ENCODE peak calls at places on chromosomes 11 and 22, in eight cellular contexts. One of them, this sample, is unnamed.
A peak's percentile ranks its signal among the peaks of the same experiment; 100 is the strongest.

GRCh38 chr11:59069082-59069481 is 17.0 kb upstream of the GLYATL1B start:
- DNase-seq in prostate gland: no peak
- DNase-seq in GM23338: no peak
- DNase-seq in mesendoderm: no peak
- DNase-seq in GM23248: no peak
- DNase-seq in right lobe of liver: no peak
- DNase-seq in cardiac muscle cell: no peak
- DNase-seq in ascending aorta: no peak
- DNase-seq in this sample: no peak

GRCh38 chr11:86574493-86575207 is 97.8 kb downstream of the ME3 start:
- DNase-seq in prostate gland: peak; percentile 39
- DNase-seq in GM23338: no peak
- DNase-seq in mesendoderm: no peak
- DNase-seq in GM23248: no peak
- DNase-seq in right lobe of liver: no peak
- DNase-seq in cardiac muscle cell: peak; percentile 29
- DNase-seq in ascending aorta: no peak
- DNase-seq in this sample: no peak

GRCh38 chr11:120326228-120326627 is 1.1 kb downstream of the TLCD5 start:
- DNase-seq in prostate gland: no peak
- DNase-seq in GM23338: no peak
- DNase-seq in mesendoderm: no peak
- DNase-seq in GM23248: peak; percentile 83
- DNase-seq in right lobe of liver: no peak
- DNase-seq in cardiac muscle cell: peak; percentile 76
- DNase-seq in ascending aorta: no peak
- DNase-seq in this sample: no peak

GRCh38 chr22:29872145-29872893 is 10.7 kb upstream of the MTMR3 start:
- DNase-seq in prostate gland: no peak
- DNase-seq in GM23338: peak; percentile 52
- DNase-seq in mesendoderm: peak; percentile 41
- DNase-seq in GM23248: no peak
- DNase-seq in right lobe of liver: no peak
- DNase-seq in cardiac muscle cell: no peak
- DNase-seq in ascending aorta: no peak
- DNase-seq in this sample: no peak

GRCh38 chr11:113971506-113972195 is 3.3 kb upstream of the HTR3A start:
- DNase-seq in prostate gland: no peak
- DNase-seq in GM23338: no peak
- DNase-seq in mesendoderm: no peak
- DNase-seq in GM23248: no peak
- DNase-seq in right lobe of liver: no peak
- DNase-seq in cardiac muscle cell: no peak
- DNase-seq in ascending aorta: no peak
- DNase-seq in this sample: no peak

GRCh38 chr11:76799061-76799804 is 16.1 kb downstream of the TSKU start:
- DNase-seq in prostate gland: peak; percentile 76
- DNase-seq in GM23338: peak; percentile 94
- DNase-seq in mesendoderm: peak; percentile 88
- DNase-seq in GM23248: peak; percentile 88
- DNase-seq in right lobe of liver: peak; percentile 93
- DNase-seq in cardiac muscle cell: peak; percentile 90
- DNase-seq in ascending aorta: no peak
- DNase-seq in this sample: peak; percentile 88

GRCh38 chr11:1402355-1402754 is 12.6 kb downstream of the BRSK2 start:
- DNase-seq in prostate gland: no peak
- DNase-seq in GM23338: no peak
- DNase-seq in mesendoderm: no peak
- DNase-seq in GM23248: no peak
- DNase-seq in right lobe of liver: no peak
- DNase-seq in cardiac muscle cell: no peak
- DNase-seq in ascending aorta: no peak
- DNase-seq in this sample: no peak

GRCh38 chr11:9753031-9753430 is 89.2 kb downstream of the SWAP70 start:
- DNase-seq in prostate gland: no peak
- DNase-seq in GM23338: no peak
- DNase-seq in mesendoderm: no peak
- DNase-seq in GM23248: peak; percentile 89
- DNase-seq in right lobe of liver: no peak
- DNase-seq in cardiac muscle cell: peak; percentile 48
- DNase-seq in ascending aorta: no peak
- DNase-seq in this sample: no peak

GRCh38 chr11:68117896-68118470 is 3.2 kb downstream of the CHKA start:
- DNase-seq in prostate gland: no peak
- DNase-seq in GM23338: peak; percentile 84
- DNase-seq in mesendoderm: peak; percentile 87
- DNase-seq in GM23248: no peak
- DNase-seq in right lobe of liver: no peak
- DNase-seq in cardiac muscle cell: no peak
- DNase-seq in ascending aorta: no peak
- DNase-seq in this sample: peak; percentile 37

GRCh38 chr11:103035656-103036434 is 56.1 kb downstream of the DCUN1D5 start:
- DNase-seq in prostate gland: peak; percentile 34
- DNase-seq in GM23338: peak; percentile 82
- DNase-seq in mesendoderm: peak; percentile 86
- DNase-seq in GM23248: peak; percentile 95
- DNase-seq in right lobe of liver: no peak
- DNase-seq in cardiac muscle cell: peak; percentile 88
- DNase-seq in ascending aorta: no peak
- DNase-seq in this sample: no peak

GRCh38 chr22:43734370-43735005 is 77.6 kb downstream of the EFCAB6 start:
- DNase-seq in prostate gland: no peak
- DNase-seq in GM23338: no peak
- DNase-seq in mesendoderm: peak; percentile 16
- DNase-seq in GM23248: no peak
- DNase-seq in right lobe of liver: no peak
- DNase-seq in cardiac muscle cell: no peak
- DNase-seq in ascending aorta: no peak
- DNase-seq in this sample: no peak

GRCh38 chr11:123561046-123561781 is 93.2 kb downstream of the SCN3B start:
- DNase-seq in prostate gland: no peak
- DNase-seq in GM23338: peak; percentile 65
- DNase-seq in mesendoderm: peak; percentile 78
- DNase-seq in GM23248: peak; percentile 61
- DNase-seq in right lobe of liver: no peak
- DNase-seq in cardiac muscle cell: peak; percentile 56
- DNase-seq in ascending aorta: no peak
- DNase-seq in this sample: no peak

GRCh38 chr22:20591660-20592310 is 84.4 kb downstream of the MED15 start:
- DNase-seq in prostate gland: peak; percentile 60
- DNase-seq in GM23338: peak; percentile 84
- DNase-seq in mesendoderm: peak; percentile 45
- DNase-seq in GM23248: no peak
- DNase-seq in right lobe of liver: peak; percentile 44
- DNase-seq in cardiac muscle cell: peak; percentile 73
- DNase-seq in ascending aorta: no peak
- DNase-seq in this sample: no peak

GRCh38 chr22:39423976-39424375 is 24.4 kb downstream of the TAB1 start:
- DNase-seq in prostate gland: no peak
- DNase-seq in GM23338: no peak
- DNase-seq in mesendoderm: no peak
- DNase-seq in GM23248: no peak
- DNase-seq in right lobe of liver: no peak
- DNase-seq in cardiac muscle cell: no peak
- DNase-seq in ascending aorta: no peak
- DNase-seq in this sample: no peak

GRCh38 chr22:39427751-39428596 is 28.4 kb downstream of the TAB1 start:
- DNase-seq in prostate gland: no peak
- DNase-seq in GM23338: no peak
- DNase-seq in mesendoderm: no peak
- DNase-seq in GM23248: no peak
- DNase-seq in right lobe of liver: no peak
- DNase-seq in cardiac muscle cell: no peak
- DNase-seq in ascending aorta: no peak
- DNase-seq in this sample: no peak

GRCh38 chr22:39429186-39429585 is 27.6 kb upstream of the MGAT3 start:
- DNase-seq in prostate gland: no peak
- DNase-seq in GM23338: no peak
- DNase-seq in mesendoderm: no peak
- DNase-seq in GM23248: no peak
- DNase-seq in right lobe of liver: no peak
- DNase-seq in cardiac muscle cell: no peak
- DNase-seq in ascending aorta: no peak
- DNase-seq in this sample: peak; percentile 19

GRCh38 chr22:39428597-39429071 is 28.2 kb upstream of the MGAT3 start:
- DNase-seq in prostate gland: no peak
- DNase-seq in GM23338: peak; percentile 98
- DNase-seq in mesendoderm: peak; percentile 100
- DNase-seq in GM23248: no peak
- DNase-seq in right lobe of liver: no peak
- DNase-seq in cardiac muscle cell: no peak
- DNase-seq in ascending aorta: no peak
- DNase-seq in this sample: peak; percentile 26

GRCh38 chr22:39426380-39427043 is 26.9 kb downstream of the TAB1 start:
- DNase-seq in prostate gland: no peak
- DNase-seq in GM23338: no peak
- DNase-seq in mesendoderm: no peak
- DNase-seq in GM23248: no peak
- DNase-seq in right lobe of liver: no peak
- DNase-seq in cardiac muscle cell: no peak
- DNase-seq in ascending aorta: no peak
- DNase-seq in this sample: peak; percentile 48
- H3K36me3 ChIP-seq in prostate gland: peaks cover 14% of the 10 kb centered on the region
- H3K36me3 ChIP-seq in GM23338: peaks cover 9% of the 10 kb centered on the region
- H3K36me3 ChIP-seq in mesendoderm: no peaks in the 10 kb centered on the region
- H3K36me3 ChIP-seq in GM23248: peaks cover 11% of the 10 kb centered on the region
- H3K36me3 ChIP-seq in right lobe of liver: peaks cover 55% of the 10 kb centered on the region
- H3K36me3 ChIP-seq in cardiac muscle cell: peaks cover 22% of the 10 kb centered on the region
- H3K36me3 ChIP-seq in ascending aorta: peaks cover 50% of the 10 kb centered on the region
- H3K36me3 ChIP-seq in this sample: peaks cover 2% of the 10 kb centered on the region

GRCh38 chr11:64759131-64759721 is 548 bp downstream of the PYGM start:
- DNase-seq in prostate gland: no peak
- DNase-seq in GM23338: no peak
- DNase-seq in mesendoderm: no peak
- DNase-seq in GM23248: no peak
- DNase-seq in right lobe of liver: peak; percentile 51
- DNase-seq in cardiac muscle cell: no peak
- DNase-seq in ascending aorta: no peak
- DNase-seq in this sample: no peak
- H3K4me1 ChIP-seq in prostate gland: peaks cover 6% of the 10 kb centered on the region
- H3K4me1 ChIP-seq in GM23338: peaks cover 51% of the 10 kb centered on the region
- H3K4me1 ChIP-seq in mesendoderm: peaks cover 4% of the 10 kb centered on the region
- H3K4me1 ChIP-seq in GM23248: peaks cover 10% of the 10 kb centered on the region
- H3K4me1 ChIP-seq in right lobe of liver: no peaks in the 10 kb centered on the region
- H3K4me1 ChIP-seq in cardiac muscle cell: peaks cover 42% of the 10 kb centered on the region
- H3K4me1 ChIP-seq in ascending aorta: peaks cover 44% of the 10 kb centered on the region
- H3K4me1 ChIP-seq in this sample: no peaks in the 10 kb centered on the region

GRCh38 chr11:44108260-44108659 is 12.8 kb downstream of the EXT2 start:
- DNase-seq in prostate gland: no peak
- DNase-seq in GM23338: no peak
- DNase-seq in mesendoderm: no peak
- DNase-seq in GM23248: no peak
- DNase-seq in right lobe of liver: no peak
- DNase-seq in cardiac muscle cell: no peak
- DNase-seq in ascending aorta: no peak
- DNase-seq in this sample: no peak
- H3K36me3 ChIP-seq in prostate gland: peaks cover 4% of the 10 kb centered on the region
- H3K36me3 ChIP-seq in GM23338: no peaks in the 10 kb centered on the region
- H3K36me3 ChIP-seq in mesendoderm: no peaks in the 10 kb centered on the region
- H3K36me3 ChIP-seq in GM23248: peaks cover 4% of the 10 kb centered on the region
- H3K36me3 ChIP-seq in right lobe of liver: peaks cover 8% of the 10 kb centered on the region
- H3K36me3 ChIP-seq in cardiac muscle cell: peaks cover 14% of the 10 kb centered on the region
- H3K36me3 ChIP-seq in ascending aorta: peaks cover 10% of the 10 kb centered on the region
- H3K36me3 ChIP-seq in this sample: peaks cover 4% of the 10 kb centered on the region

DNA sequence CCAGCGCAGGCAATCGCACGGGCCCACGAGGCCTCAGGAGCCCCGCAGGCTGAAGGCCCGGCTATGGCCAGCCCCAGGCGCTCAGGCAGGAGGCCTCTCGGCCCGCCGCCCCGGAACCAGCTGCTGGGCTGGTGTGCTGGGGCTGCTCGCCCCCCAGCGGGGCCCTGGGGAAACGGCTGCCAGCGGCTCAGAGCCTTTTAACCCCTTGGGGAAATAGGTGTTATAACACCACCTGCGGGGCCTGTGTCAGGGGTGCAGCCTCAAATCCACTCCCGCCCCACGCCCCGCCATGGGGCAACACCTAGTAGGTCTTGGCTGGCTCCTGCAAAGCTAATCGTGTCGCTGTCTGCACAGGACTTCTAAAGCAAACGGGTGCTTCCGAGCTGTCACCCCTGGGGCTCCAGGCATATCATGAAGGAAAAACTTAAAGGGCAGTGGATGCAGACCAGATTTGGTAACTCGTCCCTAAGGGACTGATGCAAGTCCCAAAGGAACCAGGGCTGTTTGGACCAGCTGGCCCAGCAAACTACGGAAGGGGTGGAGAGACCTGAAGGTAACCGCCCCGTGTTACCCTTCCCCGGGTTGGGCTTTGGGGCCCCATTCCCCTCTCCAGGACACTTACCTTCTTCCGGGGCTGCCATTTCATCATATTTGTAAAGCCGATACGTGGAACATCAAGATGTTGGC is 237.2 kb downstream of the TTC28 start:
- DNase-seq in prostate gland: peak; percentile 58
- DNase-seq in GM23338: peak; percentile 93
- DNase-seq in mesendoderm: peak; percentile 92
- DNase-seq in GM23248: peak; percentile 89
- DNase-seq in right lobe of liver: peak; percentile 82
- DNase-seq in cardiac muscle cell: peak; percentile 89
- DNase-seq in ascending aorta: no peak
- DNase-seq in this sample: peak; percentile 83
- H3K4me1 ChIP-seq in prostate gland: peaks cover 6% of the 10 kb centered on the region
- H3K4me1 ChIP-seq in GM23338: peaks cover 14% of the 10 kb centered on the region
- H3K4me1 ChIP-seq in mesendoderm: no peaks in the 10 kb centered on the region
- H3K4me1 ChIP-seq in GM23248: peaks cover 32% of the 10 kb centered on the region
- H3K4me1 ChIP-seq in right lobe of liver: peaks cover 20% of the 10 kb centered on the region
- H3K4me1 ChIP-seq in cardiac muscle cell: peaks cover 26% of the 10 kb centered on the region
- H3K4me1 ChIP-seq in ascending aorta: peaks cover 35% of the 10 kb centered on the region
- H3K4me1 ChIP-seq in this sample: peaks cover 4% of the 10 kb centered on the region